ENCODE peak calls at places on chromosomes 3 and 15, in eight cellular contexts. A is suprapubic skin, U is tibial nerve, R is transverse colon, X is Peyer's patch, S is heart left ventricle, Q is H1, I is breast epithelium. J is an unnamed sample.

GRCh38 chr3:14802332-14802731 is 16.4 kb upstream of the FGD5 start:
- DNase-seq in I (no peak), X (peak; percentile 76), U (no peak), Q (no peak), R (no peak), A (peak; percentile 48), S (no peak), J (peak; percentile 36)

GRCh38 chr15:74983725-74984231 is 11.6 kb upstream of the SCAMP5 start:
- DNase-seq in Q (no peak), I (no peak), R (no peak), U (no peak), X (no peak), S (no peak), A (no peak), J (no peak)

GRCh38 chr3:52535411-52536111 is 844 bp upstream of the UQCC5 start:
- DNase-seq in Q (no peak), U (no peak), A (no peak), X (peak; percentile 45), S (no peak), R (no peak), I (no peak), J (no peak)

GRCh38 chr15:60395276-60396011 is 2.3 kb downstream of the ANXA2 start:
- DNase-seq in A (no peak), R (no peak), Q (no peak), X (no peak), S (no peak), U (no peak), I (no peak), J (no peak)

GRCh38 chr3:177642482-177643163 is 445.3 kb upstream of the TBL1XR1 start:
- DNase-seq in X (no peak), U (no peak), I (no peak), A (no peak), R (no peak), Q (no peak), S (no peak), J (no peak)

GRCh38 chr3:50627407-50628051 is 10.6 kb downstream of the MAPKAPK3 start:
- DNase-seq in S (peak; percentile 49), A (no peak), U (no peak), I (no peak), X (no peak), R (no peak), Q (no peak), J (no peak)

GRCh38 chr3:42539871-42540714 is 37.6 kb downstream of the VIPR1 start:
- DNase-seq in U (peak; percentile 36), X (peak; percentile 89), Q (peak; percentile 56), I (peak; percentile 84), A (no peak), R (peak; percentile 85), S (no peak), J (peak; percentile 61)

GRCh38 chr15:85800460-85801123 is 5.9 kb upstream of the KLHL25 start:
- DNase-seq in I (peak; percentile 86), Q (no peak), U (no peak), X (peak; percentile 88), R (peak; percentile 84), A (no peak), S (peak; percentile 62), J (peak; percentile 63)

GRCh38 chr3:130759692-130760338 is 13.2 kb upstream of the PIK3R4 start:
- DNase-seq in X (peak; percentile 75), I (peak; percentile 60), U (peak; percentile 40), Q (no peak), S (peak; percentile 50), R (peak; percentile 60), A (no peak), J (no peak)

GRCh38 chr3:128392021-128392420 is 74.7 kb downstream of the DNAJB8 start:
- DNase-seq in U (no peak), I (no peak), Q (no peak), R (no peak), S (no peak), A (no peak), X (no peak), J (no peak)

GRCh38 chr3:111910806-111911205 is 51.7 kb downstream of the PHLDB2 start:
- DNase-seq in S (no peak), I (no peak), U (no peak), A (no peak), R (no peak), X (no peak), Q (no peak), J (no peak)

GRCh38 chr3:94076055-94076454 is 13.2 kb downstream of the NSUN3 start:
- DNase-seq in A (no peak), U (no peak), R (no peak), Q (no peak), X (no peak), S (no peak), I (no peak), J (no peak)

GRCh38 chr3:33579843-33580242 is 138.2 kb downstream of the CLASP2 start:
- DNase-seq in Q (no peak), A (no peak), S (no peak), R (no peak), U (no peak), I (no peak), X (no peak), J (no peak)

GRCh38 chr15:92047900-92048299 is 194.4 kb downstream of the SLCO3A1 start:
- DNase-seq in S (no peak), Q (no peak), I (no peak), U (no peak), X (no peak), A (no peak), R (no peak), J (no peak)

GRCh38 chr15:69703495-69704187 is 251.0 kb downstream of the RPLP1 start:
- DNase-seq in R (no peak), S (no peak), X (no peak), A (no peak), Q (no peak), I (no peak), U (no peak), J (peak; percentile 73)

DNA sequence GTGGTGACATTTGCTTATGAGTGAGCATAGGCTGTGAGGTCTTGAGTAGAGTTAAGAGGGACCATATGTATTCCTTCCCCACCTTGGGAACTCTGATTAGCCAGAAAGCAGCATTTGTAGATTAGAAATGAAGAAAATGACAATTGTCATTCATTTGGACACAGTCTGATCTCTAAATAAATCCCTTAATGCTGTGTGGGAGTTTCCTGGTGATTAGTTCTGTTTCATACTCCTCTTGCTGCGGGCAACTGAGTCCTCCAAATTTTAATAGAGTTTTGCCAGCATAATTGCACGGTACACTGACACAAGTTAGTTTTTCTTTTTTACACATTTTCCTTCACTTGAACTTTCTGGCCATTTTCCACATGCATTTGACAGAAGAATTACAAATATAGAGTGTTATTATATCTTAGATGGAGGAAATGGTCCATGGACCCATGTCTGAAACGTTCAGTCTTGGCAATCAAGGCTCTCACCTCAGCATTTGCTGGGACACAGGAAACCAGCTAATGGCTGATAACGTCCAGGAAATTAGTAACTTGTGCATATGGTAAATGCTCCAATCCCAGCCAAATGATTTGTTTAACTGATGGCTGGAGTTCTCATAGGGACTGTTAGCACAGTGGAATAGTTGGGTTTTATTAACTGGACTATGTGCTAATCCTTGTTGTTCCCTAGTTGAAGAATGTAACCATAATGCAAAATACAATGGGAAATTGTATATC is 321.2 kb downstream of the RBMS3 start:
- DNase-seq in R (no peak), X (no peak), S (no peak), A (no peak), I (no peak), U (no peak), Q (no peak), J (no peak)
- TF ChIP-seq POLR2A in R (no peak), X (no peak), S (no peak), A (no peak), I (no peak), U (no peak), Q (no peak), J (no peak)

GRCh38 chr3:161405836-161406235 is 34.5 kb upstream of the SPTSSB start:
- DNase-seq in S (no peak), I (no peak), A (no peak), X (no peak), U (no peak), R (no peak), Q (no peak), J (no peak)
- H3K4me1 ChIP-seq in S (peaks cover 7% of the 10 kb centered on the region), I (no peaks in the 10 kb centered on the region), A (peaks cover 10% of the 10 kb centered on the region), X (no peaks in the 10 kb centered on the region), U (no peaks in the 10 kb centered on the region), R (no peaks in the 10 kb centered on the region), Q (peaks cover 4% of the 10 kb centered on the region), J (no peaks in the 10 kb centered on the region)

DNA sequence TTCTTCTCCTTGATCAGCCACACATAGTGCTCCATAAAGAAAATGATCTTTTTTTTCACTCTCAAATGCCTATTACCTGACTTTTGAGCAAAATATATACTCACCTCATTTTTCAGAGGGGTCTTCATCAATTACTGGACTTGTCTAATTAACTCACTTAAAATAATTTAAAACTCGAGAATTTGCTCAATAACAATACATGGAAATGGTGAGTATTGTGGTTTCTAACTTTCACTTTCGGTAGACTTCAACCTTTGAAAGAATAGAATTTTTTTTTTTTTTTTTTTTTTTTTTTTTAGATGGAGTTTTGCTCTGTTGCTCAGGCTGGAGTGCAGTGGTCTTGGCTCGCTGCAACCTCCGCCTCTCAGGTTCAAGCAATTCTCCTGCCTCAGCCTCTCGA is 17.7 kb upstream of the EPHB1 start:
- DNase-seq in X (no peak), I (no peak), Q (no peak), A (no peak), S (no peak), U (no peak), R (no peak), J (no peak)
- TF ChIP-seq POLR2A in X (no peak), I (no peak), Q (no peak), A (no peak), S (no peak), U (no peak), R (no peak), J (no peak)

DNA sequence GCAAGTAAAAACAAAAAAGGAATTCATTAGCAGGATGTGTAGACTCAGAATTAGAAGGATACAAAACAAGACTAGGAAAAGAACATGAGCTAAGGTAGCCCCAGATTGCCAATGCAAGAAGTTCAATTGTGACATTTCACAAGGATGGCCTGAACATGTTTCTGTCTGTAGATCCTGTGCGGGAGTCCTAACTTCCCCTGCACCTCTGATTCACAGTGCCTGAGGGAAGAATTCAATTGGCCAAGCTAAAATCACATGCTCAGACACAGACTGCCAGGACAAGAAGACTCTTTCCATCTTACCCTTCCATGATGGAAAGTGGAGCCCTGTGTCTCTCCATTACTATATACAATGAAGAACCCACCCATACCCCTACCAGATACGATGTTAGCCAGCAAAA is 251.5 kb downstream of the KCNH8 start:
- DNase-seq in Q (no peak), R (no peak), X (no peak), I (no peak), U (no peak), A (no peak), S (no peak), J (no peak)
- H3K4me1 ChIP-seq in Q (peaks cover 5% of the 10 kb centered on the region), R (no peaks in the 10 kb centered on the region), X (no peaks in the 10 kb centered on the region), I (no peaks in the 10 kb centered on the region), U (no peaks in the 10 kb centered on the region), A (no peaks in the 10 kb centered on the region), S (no peaks in the 10 kb centered on the region), J (no peaks in the 10 kb centered on the region)

J was measured in sigmoid colon.